ENCODE peak calls at places on chromosome 18, in six cellular contexts. S is OCI-LY7, U is neural progenitor cell, N is fibroblast of lung, I is H9, V is GM23248. O is an unnamed sample.

GRCh38 chr18:12906119-12906518 is 22.1 kb upstream of the PTPN2 start:
- DNase-seq in S (no peak), U (no peak), N (no peak), I (no peak), V (no peak), O (no peak)

GRCh38 chr18:49725809-49726514 is 87.4 kb downstream of the ACAA2 start:
- DNase-seq in S (no peak), U (peak; percentile 83), N (peak; percentile 99), I (peak; percentile 92), V (peak; percentile 95), O (peak; percentile 94)

GRCh38 chr18:12256946-12257345 is 2.8 kb downstream of the CIDEA start:
- DNase-seq in S (no peak), U (no peak), N (no peak), I (no peak), V (peak; percentile 54), O (no peak)

GRCh38 chr18:74303936-74304335 is 11.7 kb upstream of the C18orf63 start:
- DNase-seq in S (no peak), U (no peak), N (peak; percentile 31), I (no peak), V (peak; percentile 84), O (no peak)

GRCh38 chr18:456361-456821 is 44.1 kb downstream of the COLEC12 start:
- DNase-seq in S (no peak), U (no peak), N (peak; percentile 51), I (no peak), V (peak; percentile 87), O (no peak)

GRCh38 chr18:23716516-23716915 is 27.3 kb downstream of the LAMA3 start:
- DNase-seq in S (no peak), U (no peak), N (peak; percentile 71), I (peak; percentile 66), V (peak; percentile 94), O (no peak)

GRCh38 chr18:61001138-61001537 is 332.1 kb upstream of the CDH20 start:
- DNase-seq in S (no peak), U (no peak), N (peak; percentile 37), I (no peak), V (peak; percentile 28), O (no peak)

GRCh38 chr18:6941988-6942387 is 175.6 kb downstream of the LAMA1 start:
- DNase-seq in S (no peak), U (no peak), N (no peak), I (no peak), V (no peak), O (no peak)

GRCh38 chr18:21391074-21391673 is 149.1 kb downstream of the GREB1L start:
- DNase-seq in S (no peak), U (no peak), N (peak; percentile 20), I (no peak), V (peak; percentile 85), O (peak; percentile 45)

GRCh38 chr18:44582432-44582831 is 98.3 kb upstream of the SETBP1 start:
- DNase-seq in S (no peak), U (no peak), N (no peak), I (no peak), V (no peak), O (no peak)

GRCh38 chr18:21740724-21741510 is at the start of gene MIB1:
- DNase-seq in S (peak; percentile 82), U (peak; percentile 100), N (peak; percentile 43), I (no peak), V (peak; percentile 67), O (no peak)

GRCh38 chr18:23020555-23021294 is 87.6 kb downstream of the RBBP8 start:
- DNase-seq in S (no peak), U (no peak), N (no peak), I (no peak), V (no peak), O (no peak)

GRCh38 chr18:77366067-77366724 is 116.5 kb downstream of the GALR1 start:
- DNase-seq in S (no peak), U (no peak), N (no peak), I (no peak), V (no peak), O (no peak)

GRCh38 chr18:9340472-9340871 is 5.9 kb downstream of the TWSG1 start:
- DNase-seq in S (no peak), U (no peak), N (no peak), I (no peak), V (no peak), O (no peak)

GRCh38 chr18:9346775-9347174 is 12.2 kb downstream of the TWSG1 start:
- DNase-seq in S (no peak), U (no peak), N (no peak), I (no peak), V (no peak), O (no peak)

GRCh38 chr18:9348766-9349165 is 14.2 kb downstream of the TWSG1 start:
- DNase-seq in S (no peak), U (no peak), N (peak; percentile 63), I (no peak), V (peak; percentile 36), O (no peak)

GRCh38 chr18:9348079-9348671 is 13.6 kb downstream of the TWSG1 start:
- DNase-seq in S (no peak), U (no peak), N (peak; percentile 42), I (no peak), V (peak; percentile 51), O (no peak)

GRCh38 chr18:9343577-9343976 is 9.0 kb downstream of the TWSG1 start:
- DNase-seq in S (no peak), U (no peak), N (no peak), I (no peak), V (no peak), O (no peak)
- H2AFZ ChIP-seq in S (no peak overlapping the region), U (no peak overlapping the region), N (no peak overlapping the region), I (no peak overlapping the region), V (no peak overlapping the region), O (no peak overlapping the region)

GRCh38 chr18:62324355-62324828 is 718 bp upstream of the TNFRSF11A start:
- DNase-seq in S (no peak), U (peak; percentile 28), N (no peak), I (no peak), V (peak; percentile 6), O (no peak)
- H2AFZ ChIP-seq in S (no peak overlapping the region), U (peak overlapping the region; percentile 95), N (no peak overlapping the region), I (no peak overlapping the region), V (no peak overlapping the region), O (no peak overlapping the region)

DNA sequence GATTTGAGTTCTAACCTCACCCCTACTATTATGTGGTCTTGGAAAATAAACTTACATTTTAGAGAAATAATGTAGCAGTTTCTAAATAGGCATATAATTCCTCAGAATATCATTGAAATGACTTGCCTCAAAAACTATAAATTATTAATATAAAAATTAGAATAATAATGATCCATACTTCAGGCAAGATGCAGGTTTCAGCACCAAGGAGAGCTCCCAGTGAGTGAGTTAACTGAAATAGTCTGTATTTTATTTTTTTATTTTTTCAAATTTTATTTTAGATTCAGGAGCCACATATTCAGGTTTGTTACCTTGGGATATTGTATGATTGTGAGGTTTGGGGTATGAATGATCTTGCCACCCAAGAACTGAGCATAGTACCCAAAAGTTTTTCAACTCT is 472.2 kb upstream of the DCC start:
- DNase-seq in S (peak; percentile 4), U (peak; percentile 44), N (peak; percentile 17), I (no peak), V (peak; percentile 43), O (no peak)
- H2AFZ ChIP-seq in S (no peak overlapping the region), U (no peak overlapping the region), N (no peak overlapping the region), I (no peak overlapping the region), V (no peak overlapping the region), O (no peak overlapping the region)

GRCh38 chr18:8946046-8946838 is 156.3 kb upstream of the NDUFV2 start:
- DNase-seq in S (no peak), U (no peak), N (peak; percentile 98), I (no peak), V (peak; percentile 95), O (peak; percentile 75)

GRCh38 chr18:8948471-8949149 is 153.9 kb upstream of the NDUFV2 start:
- DNase-seq in S (peak; percentile 36), U (no peak), N (peak; percentile 72), I (no peak), V (peak; percentile 96), O (peak; percentile 80)

GRCh38 chr18:8948011-8948410 is 154.5 kb upstream of the NDUFV2 start:
- DNase-seq in S (no peak), U (no peak), N (no peak), I (no peak), V (peak; percentile 23), O (no peak)

GRCh38 chr18:8949206-8949605 is 153.3 kb upstream of the NDUFV2 start:
- DNase-seq in S (no peak), U (no peak), N (no peak), I (no peak), V (peak; percentile 76), O (no peak)

DNA sequence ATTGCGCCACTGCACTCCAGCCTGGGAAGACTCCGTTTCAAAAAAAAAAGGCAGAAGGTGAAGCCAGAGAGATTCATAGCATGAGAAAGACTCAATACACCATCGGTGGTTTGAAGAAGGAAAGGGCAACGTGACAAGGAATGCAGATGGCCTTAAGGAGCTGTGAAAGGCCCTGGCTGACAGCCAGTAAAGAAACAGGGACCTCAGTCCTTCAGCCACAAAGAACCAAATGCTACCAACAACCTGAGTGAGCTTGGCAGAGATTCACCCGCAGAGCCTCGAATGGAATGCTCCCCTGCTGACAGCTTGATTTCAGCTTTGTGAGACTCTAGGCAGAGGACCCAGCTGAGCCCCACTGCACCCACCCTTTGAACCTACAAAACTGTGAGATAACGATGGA is 154.9 kb upstream of the NDUFV2 start:
- DNase-seq in S (no peak), U (no peak), N (no peak), I (no peak), V (no peak), O (no peak)
- H2AFZ ChIP-seq in S (peak overlapping the region; percentile 63), U (no peak overlapping the region), N (no peak overlapping the region), I (no peak overlapping the region), V (no peak overlapping the region), O (no peak overlapping the region)

GRCh38 chr18:33578371-33579146 is 540 bp downstream of the ASXL3 start:
- DNase-seq in S (peak; percentile 20), U (peak; percentile 72), N (no peak), I (peak; percentile 30), V (peak; percentile 27), O (no peak)

GRCh38 chr18:33577688-33578370 is at the start of gene ASXL3:
- DNase-seq in S (peak; percentile 23), U (peak; percentile 80), N (peak; percentile 51), I (peak; percentile 40), V (peak; percentile 46), O (no peak)

GRCh38 chr18:33580540-33580939 is 2.5 kb downstream of the ASXL3 start:
- DNase-seq in S (no peak), U (no peak), N (no peak), I (no peak), V (no peak), O (no peak)

GRCh38 chr18:33579868-33580205 is 1.8 kb downstream of the ASXL3 start:
- DNase-seq in S (no peak), U (peak; percentile 22), N (peak; percentile 18), I (no peak), V (no peak), O (no peak)

GRCh38 chr18:33579147-33579867 is 1.3 kb downstream of the ASXL3 start:
- DNase-seq in S (peak; percentile 9), U (peak; percentile 67), N (peak; percentile 43), I (no peak), V (no peak), O (no peak)
- H2AFZ ChIP-seq in S (peak overlapping the region; percentile 93), U (peak overlapping the region; percentile 80), N (peak overlapping the region; percentile 51), I (no peak overlapping the region), V (peak overlapping the region; percentile 7), O (no peak overlapping the region)

DNA sequence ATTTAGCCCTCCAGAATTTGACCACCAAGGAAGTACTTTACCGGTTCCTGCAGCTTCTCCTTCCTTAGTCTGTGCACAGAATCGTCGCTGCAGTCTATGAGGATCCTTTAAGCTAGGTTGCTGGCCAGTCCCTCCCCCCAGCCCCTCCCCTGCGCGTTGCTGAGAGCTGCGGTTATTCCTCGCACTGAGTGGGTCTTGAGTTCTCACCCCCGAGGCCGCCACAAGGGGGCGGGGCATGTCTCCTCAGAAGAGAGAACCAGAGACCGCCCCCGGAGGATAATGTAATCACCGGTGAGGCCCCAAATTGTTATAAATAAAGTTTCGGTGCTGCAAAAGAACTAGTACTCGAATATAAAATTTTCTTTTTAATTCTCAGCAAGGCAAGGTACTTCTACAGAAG is 1184.9 kb upstream of the CDH2 start:
- DNase-seq in S (peak; percentile 3), U (peak; percentile 24), N (no peak), I (peak; percentile 86), V (no peak), O (no peak)
- H2AFZ ChIP-seq in S (no peak overlapping the region), U (no peak overlapping the region), N (no peak overlapping the region), I (no peak overlapping the region), V (no peak overlapping the region), O (no peak overlapping the region)